ENCODE peak calls at places on chromosome 20, in seven cellular contexts. E, A, I, X, P, F and C are unnamed samples.

GRCh38 chr20:22414354-22414753 is 170.0 kb downstream of the FOXA2 start:
- DNase-seq in E (no peak), A (no peak), I (no peak), X (no peak), P (no peak), F (peak), C (no peak)

GRCh38 chr20:63968928-63969760 is 586 bp downstream of the ZNF512B start:
- DNase-seq in E (peak), A (no peak), I (peak), X (no peak), P (no peak), F (no peak), C (no peak)

GRCh38 chr20:33298391-33298790 is 15.4 kb downstream of the BPIFB1 start:
- DNase-seq in E (no peak), A (no peak), I (peak), X (peak), P (no peak), F (no peak), C (no peak)

GRCh38 chr20:60055740-60056139 is 97.5 kb downstream of the CDH26 start:
- DNase-seq in E (no peak), A (no peak), I (peak), X (no peak), P (no peak), F (no peak), C (no peak)

GRCh38 chr20:50296450-50297375 is 106.1 kb downstream of the CEBPB start:
- DNase-seq in E (no peak), A (no peak), I (no peak), X (no peak), P (no peak), F (no peak), C (no peak)

GRCh38 chr20:45341939-45342862 is 6.0 kb downstream of the SDC4 start:
- DNase-seq in E (peak), A (peak), I (peak), X (peak), P (peak), F (peak), C (no peak)

GRCh38 chr20:44231193-44231592 is 15.9 kb upstream of the GDAP1L1 start:
- DNase-seq in E (no peak), A (no peak), I (no peak), X (no peak), P (no peak), F (no peak), C (no peak)

GRCh38 chr20:37392441-37393195 is 46.7 kb downstream of the SRC start:
- DNase-seq in E (no peak), A (no peak), I (no peak), X (peak), P (peak), F (no peak), C (no peak)

GRCh38 chr20:10337291-10337690 is 96.7 kb downstream of the MKKS start:
- DNase-seq in E (no peak), A (no peak), I (no peak), X (no peak), P (no peak), F (no peak), C (no peak)

GRCh38 chr20:34069341-34070078 is 42.5 kb downstream of the EIF2S2 start:
- DNase-seq in E (peak), A (peak), I (peak), X (peak), P (peak), F (peak), C (peak)

GRCh38 chr20:63540417-63541186 is 3.4 kb upstream of the PTK6 start:
- DNase-seq in E (no peak), A (peak), I (no peak), X (no peak), P (no peak), F (peak), C (no peak)

GRCh38 chr20:40323411-40323810 is 365.6 kb downstream of the MAFB start:
- DNase-seq in E (no peak), A (no peak), I (no peak), X (no peak), P (peak), F (no peak), C (no peak)

GRCh38 chr20:35436175-35436568 is 1.9 kb downstream of the GDF5 start:
- DNase-seq in E (no peak), A (no peak), I (no peak), X (no peak), P (no peak), F (no peak), C (no peak)

GRCh38 chr20:4341804-4342560 is 326.6 kb upstream of the RNF24 start:
- DNase-seq in E (no peak), A (peak), I (no peak), X (no peak), P (no peak), F (peak), C (no peak)

GRCh38 chr20:8389381-8390368 is 257.6 kb downstream of the PLCB1 start:
- DNase-seq in E (no peak), A (peak), I (no peak), X (peak), P (peak), F (peak), C (no peak)

GRCh38 chr20:32017711-32018251 is 7.5 kb downstream of the CCM2L start:
- DNase-seq in E (peak), A (no peak), I (peak), X (peak), P (peak), F (no peak), C (peak)

GRCh38 chr20:25309395-25310267 is 61.7 kb downstream of the PYGB start:
- DNase-seq in E (no peak), A (peak), I (no peak), X (peak), P (peak), F (peak), C (no peak)

GRCh38 chr20:13462091-13462490 is 176.6 kb downstream of the TASP1 start:
- DNase-seq in E (no peak), A (no peak), I (no peak), X (no peak), P (no peak), F (no peak), C (no peak)

GRCh38 chr20:13469262-13469661 is 169.5 kb downstream of the TASP1 start:
- DNase-seq in E (no peak), A (no peak), I (no peak), X (no peak), P (no peak), F (no peak), C (no peak)

GRCh38 chr20:13468166-13468565 is 170.6 kb downstream of the TASP1 start:
- DNase-seq in E (no peak), A (no peak), I (no peak), X (no peak), P (no peak), F (no peak), C (no peak)

GRCh38 chr20:13458860-13459451 is 179.8 kb downstream of the TASP1 start:
- DNase-seq in E (no peak), A (peak), I (no peak), X (peak), P (peak), F (peak), C (peak)

DNA sequence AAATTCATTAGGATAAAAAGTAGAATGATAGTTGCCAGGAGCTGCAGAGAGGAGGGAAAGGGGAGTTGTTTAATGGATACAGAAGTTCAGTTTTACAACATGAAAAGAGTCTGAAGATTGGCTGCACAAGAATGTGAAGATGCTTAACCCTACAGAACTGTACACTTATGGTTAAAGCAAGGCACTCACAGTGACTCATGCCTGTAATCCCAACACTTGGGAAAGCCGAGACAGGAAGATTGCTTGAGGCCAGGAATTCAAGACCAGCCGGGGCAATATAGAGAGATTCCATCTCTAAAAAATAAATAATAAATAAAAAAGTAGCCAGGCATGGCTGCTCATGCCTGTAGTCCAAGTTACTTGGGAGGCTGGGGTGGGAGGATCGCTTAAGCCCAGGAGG is 174.0 kb downstream of the TASP1 start:
- DNase-seq in E (no peak), A (peak), I (no peak), X (no peak), P (peak), F (peak), C (no peak)
- H2BK120ac ChIP-seq in E (no peak), A (no peak), I (no peak), X (no peak), P (no peak), F (no peak), C (no peak)

DNA sequence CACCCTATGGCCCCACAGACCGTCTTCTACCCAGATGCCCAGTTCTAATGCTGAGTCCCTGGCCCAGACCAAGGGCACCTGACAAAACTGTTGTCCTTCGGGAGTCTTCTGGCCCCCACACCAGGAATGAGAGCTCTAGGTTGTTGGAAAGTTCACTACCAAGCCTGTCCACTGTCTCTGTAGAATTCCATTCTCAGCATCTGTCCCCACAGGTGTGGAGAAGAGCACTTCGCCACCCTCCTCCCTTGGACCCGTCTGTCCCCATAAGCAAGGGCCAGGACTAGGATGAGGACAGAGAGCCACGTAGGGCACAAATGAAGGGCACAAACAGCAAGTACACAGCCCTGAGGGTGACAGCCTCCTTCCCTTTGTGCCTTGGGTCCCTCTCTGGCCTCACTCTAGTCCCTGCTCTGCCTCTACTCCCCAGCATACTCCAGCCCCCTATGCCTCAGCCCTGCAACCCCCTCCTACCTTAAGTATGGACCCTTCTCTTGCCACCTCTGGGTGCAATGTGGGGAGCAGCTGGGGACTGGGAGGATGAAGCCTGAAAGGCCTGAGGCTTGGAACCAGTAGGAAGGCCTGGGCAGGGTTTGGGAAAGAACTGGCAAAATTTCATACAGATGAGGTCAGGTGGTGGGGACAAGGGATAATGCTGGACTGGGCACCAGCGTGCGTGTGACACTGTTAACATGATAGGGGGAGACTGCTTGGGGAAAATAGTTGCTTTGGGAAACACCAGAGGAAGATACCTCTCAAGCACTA is 4.3 kb downstream of the LZTS3 start:
- DNase-seq in E (no peak), A (no peak), I (no peak), X (no peak), P (no peak), F (no peak), C (no peak)
- H2BK120ac ChIP-seq in E (peak), A (no peak), I (peak), X (no peak), P (no peak), F (no peak), C (no peak)

GRCh38 chr20:61970357-61970756 is 95.3 kb downstream of the TAF4 start:
- DNase-seq in E (no peak), A (no peak), I (no peak), X (no peak), P (no peak), F (no peak), C (no peak)
- H2BK120ac ChIP-seq in E (no peak), A (no peak), I (no peak), X (no peak), P (no peak), F (no peak), C (no peak)

GRCh38 chr20:57913156-57913930 is 203.5 kb upstream of the PMEPA1 start:
- DNase-seq in E (no peak), A (no peak), I (no peak), X (no peak), P (no peak), F (no peak), C (no peak)
- H2BK120ac ChIP-seq in E (no peak), A (no peak), I (no peak), X (no peak), P (no peak), F (no peak), C (no peak)

GRCh38 chr20:38520261-38520660 is 47.6 kb downstream of the RALGAPB start:
- DNase-seq in E (no peak), A (no peak), I (no peak), X (no peak), P (no peak), F (no peak), C (no peak)

GRCh38 chr20:38528167-38528566 is 52.8 kb upstream of the ADIG start:
- DNase-seq in E (no peak), A (no peak), I (no peak), X (no peak), P (no peak), F (no peak), C (no peak)

GRCh38 chr20:38523697-38524096 is 51.1 kb downstream of the RALGAPB start:
- DNase-seq in E (no peak), A (peak), I (no peak), X (peak), P (no peak), F (peak), C (no peak)
- H2BK120ac ChIP-seq in E (no peak), A (no peak), I (no peak), X (no peak), P (no peak), F (no peak), C (no peak)

GRCh38 chr20:19745106-19745505 is 13.0 kb upstream of the RIN2 start:
- DNase-seq in E (no peak), A (no peak), I (no peak), X (no peak), P (no peak), F (no peak), C (no peak)

GRCh38 chr20:19743650-19744015 is 14.4 kb upstream of the RIN2 start:
- DNase-seq in E (no peak), A (no peak), I (no peak), X (no peak), P (no peak), F (no peak), C (no peak)

GRCh38 chr20:19747903-19748302 is 10.2 kb upstream of the RIN2 start:
- DNase-seq in E (no peak), A (no peak), I (no peak), X (no peak), P (no peak), F (no peak), C (no peak)

GRCh38 chr20:19746396-19746795 is 11.7 kb upstream of the RIN2 start:
- DNase-seq in E (no peak), A (no peak), I (no peak), X (no peak), P (no peak), F (no peak), C (no peak)

DNA sequence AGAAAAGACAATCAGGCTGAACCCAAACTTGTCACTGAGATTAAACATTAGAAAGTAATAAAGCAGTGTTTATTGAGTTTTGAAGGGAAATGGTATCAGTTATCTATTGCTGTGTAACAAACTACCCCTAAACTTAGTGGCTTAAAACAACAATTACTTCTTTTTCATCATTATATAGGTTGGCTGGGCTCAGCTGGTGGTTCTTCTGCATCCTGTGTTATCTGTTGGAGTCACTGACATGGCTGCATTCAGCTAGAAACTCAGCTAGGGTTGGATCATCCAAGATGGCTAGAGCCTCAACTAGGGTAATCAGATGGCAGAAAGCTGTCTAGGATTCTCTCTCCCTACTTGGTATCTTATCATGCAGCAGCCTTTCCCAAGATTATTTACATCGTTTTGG is 12.5 kb upstream of the RIN2 start:
- DNase-seq in E (no peak), A (no peak), I (no peak), X (no peak), P (no peak), F (no peak), C (no peak)
- H2BK120ac ChIP-seq in E (no peak), A (no peak), I (no peak), X (no peak), P (no peak), F (no peak), C (no peak)

GRCh38 chr20:61756446-61756845 is 309.2 kb downstream of the TAF4 start:
- DNase-seq in E (no peak), A (no peak), I (no peak), X (peak), P (no peak), F (no peak), C (no peak)

GRCh38 chr20:61759286-61760065 is 306.2 kb downstream of the TAF4 start:
- DNase-seq in E (no peak), A (no peak), I (no peak), X (no peak), P (no peak), F (no peak), C (no peak)

GRCh38 chr20:61758556-61759200 is 307.0 kb downstream of the TAF4 start:
- DNase-seq in E (no peak), A (no peak), I (no peak), X (no peak), P (no peak), F (no peak), C (no peak)

GRCh38 chr20:61756966-61757677 is 308.6 kb downstream of the TAF4 start:
- DNase-seq in E (no peak), A (no peak), I (no peak), X (no peak), P (no peak), F (no peak), C (no peak)

DNA sequence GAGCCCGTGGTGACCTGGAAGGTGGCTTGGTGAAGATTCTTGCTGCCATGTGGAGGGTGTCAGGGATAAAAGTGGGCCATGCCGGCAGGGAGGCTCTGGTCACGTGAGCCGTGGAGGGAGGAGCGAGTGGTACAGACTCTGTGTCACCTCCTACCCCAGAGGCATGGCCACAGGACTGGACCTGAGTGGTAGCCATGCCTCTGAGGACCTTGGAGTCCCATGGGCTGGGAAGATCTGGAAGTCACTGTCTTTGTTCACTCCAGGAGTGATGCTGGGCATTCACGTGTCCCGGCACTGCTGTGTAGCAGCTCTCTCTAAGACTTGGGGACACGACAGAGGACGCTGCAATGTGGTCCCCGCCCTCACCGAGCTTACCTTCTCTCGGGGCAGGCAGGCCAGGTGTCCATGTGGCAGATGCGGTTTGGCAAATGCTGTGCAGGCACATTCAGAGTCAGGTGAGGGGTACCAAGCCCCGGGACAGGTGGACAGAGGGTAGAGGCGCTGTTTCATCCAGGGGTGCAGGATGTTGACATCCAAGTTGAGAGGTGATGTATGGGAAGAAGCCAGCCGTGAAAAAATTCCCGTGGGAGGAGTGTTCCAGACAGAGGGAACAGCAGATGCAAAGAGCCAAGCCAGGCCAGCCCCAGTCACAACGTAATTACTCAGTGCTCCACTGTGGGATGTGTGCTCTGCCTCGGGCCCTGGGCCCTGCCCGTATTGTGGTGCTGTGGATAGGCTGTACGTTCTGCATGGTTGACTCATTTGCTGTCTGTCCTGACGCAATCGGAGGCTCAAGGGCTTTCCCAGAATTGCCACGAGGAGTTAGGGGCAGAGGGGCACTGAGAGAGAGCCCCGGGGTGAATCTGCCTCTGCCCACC is 307.8 kb downstream of the TAF4 start:
- DNase-seq in E (no peak), A (peak), I (no peak), X (no peak), P (peak), F (peak), C (no peak)
- H2BK120ac ChIP-seq in E (no peak), A (no peak), I (no peak), X (no peak), P (no peak), F (no peak), C (no peak)

DNA sequence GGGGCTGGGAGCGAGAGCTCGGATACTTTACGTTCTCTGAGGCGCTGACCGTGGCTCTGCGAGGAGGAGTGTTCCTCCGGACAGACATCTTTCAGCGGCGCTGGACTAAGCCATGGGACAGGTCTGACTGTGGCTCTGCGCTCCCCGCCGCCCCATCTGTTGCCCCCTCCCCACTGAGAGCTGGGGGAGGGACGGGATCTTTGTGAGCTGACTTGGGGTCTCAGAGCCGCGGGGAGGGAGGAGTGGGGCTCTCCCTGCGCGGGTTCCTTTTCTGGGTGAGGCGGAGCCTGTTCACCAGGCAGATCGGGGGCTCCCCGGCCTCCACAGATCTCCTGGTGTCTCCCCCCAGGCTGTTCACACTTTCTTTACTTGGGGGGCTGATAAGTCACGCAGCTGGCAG is 11.3 kb upstream of the GATA5 start:
- DNase-seq in E (no peak), A (no peak), I (no peak), X (no peak), P (no peak), F (no peak), C (no peak)
- H2BK120ac ChIP-seq in E (no peak), A (no peak), I (no peak), X (no peak), P (no peak), F (no peak), C (no peak)